ENCODE peak calls at places on chromosomes 1 and 21, in six cellular contexts. K, R, U, Z, H and Y are unnamed samples.
A peak's percentile ranks its signal among the peaks of the same experiment; 100 is the strongest.

GRCh38 chr1:28290851-28291250 is 31.5 kb downstream of the SESN2 start:
- DNase-seq in K (peak; percentile 39), R (no peak), U (no peak), Z (no peak), H (no peak), Y (no peak)

GRCh38 chr21:26850116-26850643 is 5.0 kb upstream of the ADAMTS1 start:
- DNase-seq in K (no peak), R (peak; percentile 75), U (no peak), Z (peak; percentile 59), H (no peak), Y (no peak)

GRCh38 chr1:228294717-228295116 is 86.9 kb downstream of the OBSCN start:
- DNase-seq in K (no peak), R (no peak), U (no peak), Z (no peak), H (no peak), Y (no peak)

GRCh38 chr1:8646189-8646588 is 171.3 kb downstream of the RERE start:
- DNase-seq in K (no peak), R (no peak), U (no peak), Z (no peak), H (no peak), Y (no peak)

GRCh38 chr1:245679796-245680195 is 525.0 kb downstream of the KIF26B start:
- DNase-seq in K (no peak), R (no peak), U (no peak), Z (no peak), H (no peak), Y (no peak)

GRCh38 chr21:39843916-39844315 is 23.3 kb upstream of the PCP4 start:
- DNase-seq in K (no peak), R (no peak), U (no peak), Z (no peak), H (no peak), Y (no peak)

GRCh38 chr1:11882814-11883538 is 24.2 kb upstream of the NPPB start:
- DNase-seq in K (no peak), R (no peak), U (no peak), Z (no peak), H (peak; percentile 96), Y (no peak)

GRCh38 chr1:172533511-172534116 is 664 bp downstream of the SUCO start:
- DNase-seq in K (no peak), R (peak; percentile 30), U (no peak), Z (peak; percentile 36), H (peak; percentile 46), Y (peak; percentile 57)

GRCh38 chr1:46368781-46369180 is 25.3 kb upstream of the FAAH start:
- DNase-seq in K (no peak), R (no peak), U (no peak), Z (no peak), H (no peak), Y (no peak)

GRCh38 chr1:153985984-153986761 is at the start of gene RAB13:
- DNase-seq in K (peak; percentile 35), R (peak; percentile 86), U (no peak), Z (peak; percentile 80), H (peak; percentile 94), Y (no peak)

GRCh38 chr1:68291763-68292384 is 59.6 kb upstream of the WLS start:
- DNase-seq in K (no peak), R (peak; percentile 19), U (no peak), Z (peak; percentile 42), H (no peak), Y (no peak)

GRCh38 chr1:17084787-17085186 is 31.0 kb upstream of the SDHB start:
- DNase-seq in K (no peak), R (no peak), U (no peak), Z (no peak), H (no peak), Y (no peak)

GRCh38 chr1:99849413-99849743 is 783 bp upstream of the AGL start:
- DNase-seq in K (no peak), R (peak; percentile 8), U (no peak), Z (no peak), H (no peak), Y (no peak)

GRCh38 chr1:172609528-172609927 is 49.4 kb upstream of the FASLG start:
- DNase-seq in K (no peak), R (peak; percentile 19), U (no peak), Z (no peak), H (no peak), Y (no peak)

GRCh38 chr1:173255214-173255813 is 48.2 kb upstream of the TNFSF4 start:
- DNase-seq in K (peak; percentile 29), R (peak; percentile 71), U (no peak), Z (peak; percentile 61), H (no peak), Y (peak; percentile 30)

DNA sequence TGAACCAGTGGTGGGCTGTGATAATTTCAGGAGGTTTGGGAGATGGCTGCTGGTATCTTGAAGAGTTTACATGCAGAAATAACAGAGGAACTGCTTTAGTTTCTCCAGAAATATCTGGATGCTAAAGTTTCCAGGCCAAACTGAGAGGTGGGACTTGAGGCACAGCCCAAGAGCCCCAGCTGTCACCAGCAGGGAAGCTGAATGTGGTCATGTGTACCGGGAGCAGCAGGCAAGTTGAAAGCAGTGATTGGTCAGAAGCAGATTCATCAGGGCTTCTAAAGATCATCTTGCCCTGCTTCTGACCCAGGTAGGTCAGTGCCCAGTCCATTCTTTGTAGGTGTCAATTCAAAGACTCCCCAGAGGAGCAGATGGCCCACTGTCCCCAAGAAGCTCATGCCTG is 7.9 kb upstream of the RPTN start:
- DNase-seq in K (no peak), R (no peak), U (no peak), Z (no peak), H (no peak), Y (no peak)
- H3K27ac ChIP-seq in K (no peak overlapping the region), R (no peak overlapping the region), U (no peak overlapping the region), Z (no peak overlapping the region), H (no peak overlapping the region), Y (no peak overlapping the region)

GRCh38 chr1:47852006-47852686 is 145.0 kb downstream of the TRABD2B start:
- DNase-seq in K (no peak), R (no peak), U (no peak), Z (no peak), H (no peak), Y (no peak)

GRCh38 chr1:47854552-47855144 is 142.5 kb downstream of the TRABD2B start:
- DNase-seq in K (no peak), R (no peak), U (no peak), Z (no peak), H (no peak), Y (no peak)

GRCh38 chr1:47853059-47853458 is 144.1 kb downstream of the TRABD2B start:
- DNase-seq in K (no peak), R (no peak), U (no peak), Z (no peak), H (no peak), Y (no peak)

GRCh38 chr1:47859092-47859743 is 138.0 kb downstream of the TRABD2B start:
- DNase-seq in K (no peak), R (no peak), U (no peak), Z (no peak), H (no peak), Y (no peak)

DNA sequence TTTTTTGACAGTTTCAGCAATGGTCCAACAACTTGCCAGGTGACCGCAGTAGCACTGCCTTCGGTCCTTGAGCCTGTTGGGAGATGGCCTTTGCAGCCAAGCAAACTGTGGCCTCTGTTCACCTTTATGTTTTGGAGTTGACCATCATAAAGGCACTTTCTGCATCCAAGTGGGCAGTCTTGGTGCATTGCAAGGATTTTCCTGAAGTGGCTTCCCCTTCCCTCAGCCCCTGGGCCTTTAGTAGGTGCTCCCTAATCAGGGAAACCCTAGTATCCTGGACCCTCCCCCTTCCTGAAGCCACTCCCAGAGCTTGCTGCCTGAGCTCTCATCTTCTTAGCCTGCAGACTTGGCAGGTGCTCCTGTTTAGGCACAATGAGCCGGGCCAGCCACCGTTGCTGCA is 140.2 kb downstream of the TRABD2B start:
- DNase-seq in K (no peak), R (no peak), U (no peak), Z (no peak), H (no peak), Y (no peak)
- H3K4me1 ChIP-seq in K (no peaks in the 10 kb centered on the region), R (no peaks in the 10 kb centered on the region), U (no peaks in the 10 kb centered on the region), Z (no peaks in the 10 kb centered on the region), H (no peaks in the 10 kb centered on the region), Y (no peaks in the 10 kb centered on the region)

DNA sequence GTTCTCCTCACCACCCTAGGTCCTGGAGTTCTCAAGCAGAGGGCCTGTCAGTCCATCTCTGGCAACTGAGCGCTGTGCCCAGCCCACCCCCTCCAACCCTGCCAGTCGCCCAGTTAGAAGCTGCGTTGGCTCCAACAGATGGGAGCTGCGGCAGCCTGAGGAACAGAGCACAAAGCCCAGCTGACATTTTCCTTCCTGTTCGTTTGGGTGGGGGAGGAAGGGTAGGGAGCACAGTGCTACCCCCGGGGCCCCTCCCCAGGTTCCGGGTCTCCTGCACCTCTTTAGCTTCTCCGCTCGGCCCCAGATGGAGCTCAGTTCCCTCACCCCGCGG is 1.4 kb downstream of the LRRN2 start:
- DNase-seq in K (no peak), R (no peak), U (no peak), Z (no peak), H (no peak), Y (no peak)
- H3K4me3 ChIP-seq in K (peak overlapping the region; percentile 47), R (no peak overlapping the region), U (no peak overlapping the region), Z (no peak overlapping the region), H (peak overlapping the region; percentile 67), Y (no peak overlapping the region)

DNA sequence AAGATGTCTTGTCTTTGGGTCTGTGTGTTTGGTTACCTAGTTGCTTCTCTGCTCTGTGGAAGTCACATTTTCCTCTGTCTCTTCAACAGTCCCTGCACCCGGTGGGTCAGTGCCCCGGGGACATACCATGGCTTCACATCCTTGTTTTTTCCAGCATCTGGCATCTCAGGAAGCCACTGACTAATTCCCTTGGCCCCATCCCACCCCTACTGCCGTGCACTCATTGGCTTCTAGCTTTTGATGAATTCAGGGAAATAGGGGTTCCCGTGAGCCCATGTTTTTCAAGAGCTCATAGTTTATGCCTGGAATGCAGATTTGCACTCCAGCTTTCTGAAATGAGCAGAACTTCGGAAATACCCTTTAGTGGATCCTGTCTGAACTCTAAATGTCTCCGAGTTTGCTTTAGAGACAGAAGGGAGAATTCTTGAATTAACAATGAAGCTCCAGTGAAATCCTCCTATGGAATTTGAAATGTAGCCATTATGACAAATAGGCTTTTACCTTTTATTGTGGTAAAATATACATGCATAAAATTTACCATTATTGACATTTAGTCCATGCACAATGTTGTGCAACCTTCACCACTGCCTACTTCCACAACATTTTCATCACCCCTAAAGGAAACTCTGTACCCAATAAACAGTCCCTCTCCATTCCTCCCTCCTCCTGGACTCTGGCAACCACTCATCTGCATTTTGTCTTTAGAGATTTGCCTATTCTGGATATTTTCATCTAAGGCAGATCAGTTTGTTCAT is 67.5 kb downstream of the CLIC6 start:
- DNase-seq in K (no peak), R (no peak), U (no peak), Z (peak; percentile 44), H (no peak), Y (no peak)
- H3K27ac ChIP-seq in K (no peak overlapping the region), R (no peak overlapping the region), U (no peak overlapping the region), Z (no peak overlapping the region), H (no peak overlapping the region), Y (no peak overlapping the region)

DNA sequence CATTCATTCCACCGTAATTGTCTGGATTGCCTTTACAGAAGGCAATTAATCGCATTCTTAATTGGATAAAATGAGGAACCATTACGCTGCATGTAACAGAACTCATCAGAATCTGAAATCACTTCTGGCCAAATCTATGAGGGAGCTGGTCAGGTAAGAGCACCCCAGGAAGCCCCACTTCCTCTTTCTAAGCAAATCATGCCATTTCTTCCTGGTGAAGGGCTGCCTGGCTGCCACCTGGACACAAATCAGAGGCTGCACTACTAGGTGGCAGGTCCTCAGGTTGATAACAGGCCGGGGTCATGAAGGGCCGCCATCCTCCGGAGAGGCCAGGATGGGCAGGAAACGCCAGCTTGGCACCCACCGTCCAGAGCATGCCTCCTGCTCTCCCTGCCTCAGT is 73.7 kb downstream of the CAPZB start:
- DNase-seq in K (no peak), R (no peak), U (no peak), Z (no peak), H (no peak), Y (no peak)
- H3K4me1 ChIP-seq in K (peaks cover 5% of the 10 kb centered on the region), R (no peaks in the 10 kb centered on the region), U (peaks cover 39% of the 10 kb centered on the region), Z (peaks cover 14% of the 10 kb centered on the region), H (peaks cover 16% of the 10 kb centered on the region), Y (peaks cover 16% of the 10 kb centered on the region)